ENCODE peak calls at places on chromosomes 11 and 22, in eight cellular contexts. Y is fibroblast of lung, J is IMR-90, P is HepG2, L is mammary epithelial cell, X is mesenchymal stem cell, S is H9, N is PC-3. Q is an unnamed sample.
A peak's percentile ranks its signal among the peaks of the same experiment; 100 is the strongest.

GRCh38 chr22:20811171-20811570 is 37.3 kb downstream of the SERPIND1 start:
- DNase-seq in N (no peak), L (no peak), X (no peak), Y (no peak), J (no peak), P (no peak), S (no peak), Q (no peak)

GRCh38 chr11:933002-933820 is 7.5 kb downstream of the AP2A2 start:
- DNase-seq in L (no peak), X (no peak), S (no peak), Y (peak; percentile 32), N (no peak), J (no peak), P (no peak), Q (no peak)

GRCh38 chr22:32801436-32802290 is at the start of gene TIMP3:
- DNase-seq in N (no peak), X (peak; percentile 86), Y (peak; percentile 90), L (peak; percentile 66), P (no peak), S (peak; percentile 86), J (peak; percentile 82), Q (no peak)

GRCh38 chr22:41263704-41264103 is 22.3 kb downstream of the RANGAP1 start:
- DNase-seq in J (peak; percentile 28), X (peak; percentile 27), N (no peak), Y (no peak), P (no peak), S (no peak), L (no peak), Q (no peak)

GRCh38 chr22:28477556-28477955 is 202.1 kb downstream of the TTC28 start:
- DNase-seq in X (no peak), N (no peak), Y (no peak), L (peak; percentile 81), J (no peak), S (no peak), P (no peak), Q (peak; percentile 15)

GRCh38 chr11:119460582-119460981 is 37.6 kb upstream of the THY1 start:
- DNase-seq in S (no peak), Y (peak; percentile 96), N (no peak), L (no peak), X (peak; percentile 60), P (no peak), J (peak; percentile 97), Q (no peak)

GRCh38 chr11:134045799-134046635 is 22.9 kb upstream of the JAM3 start:
- DNase-seq in X (peak; percentile 21), N (no peak), J (no peak), Y (no peak), P (no peak), L (no peak), S (peak; percentile 72), Q (peak; percentile 23)

GRCh38 chr22:49091917-49092545 is 735.6 kb downstream of the BRD1 start:
- DNase-seq in L (no peak), N (no peak), J (no peak), Y (no peak), P (no peak), X (no peak), S (no peak), Q (no peak)

GRCh38 chr22:27809226-27809625 is 7.7 kb upstream of the MN1 start:
- DNase-seq in J (no peak), P (no peak), X (no peak), L (no peak), S (peak; percentile 52), Y (no peak), N (no peak), Q (no peak)

GRCh38 chr11:12818333-12819015 is 144.3 kb downstream of the TEAD1 start:
- DNase-seq in S (no peak), J (peak; percentile 89), N (no peak), P (no peak), X (peak; percentile 93), Y (peak; percentile 84), L (peak; percentile 81), Q (no peak)

GRCh38 chr11:35647535-35648092 is 15.0 kb upstream of the TRIM44 start:
- DNase-seq in Y (no peak), N (no peak), L (no peak), J (no peak), X (no peak), S (no peak), P (no peak), Q (no peak)

DNA sequence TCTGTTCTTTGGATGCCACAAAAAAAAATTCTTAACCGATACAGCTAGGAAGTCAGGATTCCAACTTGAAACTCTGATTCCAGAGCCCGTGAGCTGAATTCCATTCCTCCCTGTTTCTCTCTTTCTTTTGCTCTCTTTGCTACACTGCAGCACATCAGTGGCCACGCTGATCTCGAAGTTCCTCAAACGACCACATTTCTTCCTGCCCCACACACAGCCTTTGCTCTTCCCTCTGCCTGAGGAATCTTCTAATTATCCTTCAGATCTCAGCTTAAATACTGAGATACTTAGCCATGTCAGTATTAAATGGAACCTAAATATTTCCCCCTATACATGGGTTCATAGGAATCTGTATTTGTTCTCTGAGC is 86.8 kb downstream of the MAML2 start:
- DNase-seq in Y (no peak), S (no peak), L (no peak), N (no peak), J (no peak), X (no peak), P (no peak), Q (no peak)
- H3K4me1 ChIP-seq in Y (peaks cover 25% of the 10 kb centered on the region), S (peaks cover 2% of the 10 kb centered on the region), L (peaks cover 47% of the 10 kb centered on the region), N (peaks cover 43% of the 10 kb centered on the region), J (peaks cover 22% of the 10 kb centered on the region), X (peaks cover 3% of the 10 kb centered on the region), P (peaks cover 45% of the 10 kb centered on the region), Q (peaks cover 25% of the 10 kb centered on the region)

DNA sequence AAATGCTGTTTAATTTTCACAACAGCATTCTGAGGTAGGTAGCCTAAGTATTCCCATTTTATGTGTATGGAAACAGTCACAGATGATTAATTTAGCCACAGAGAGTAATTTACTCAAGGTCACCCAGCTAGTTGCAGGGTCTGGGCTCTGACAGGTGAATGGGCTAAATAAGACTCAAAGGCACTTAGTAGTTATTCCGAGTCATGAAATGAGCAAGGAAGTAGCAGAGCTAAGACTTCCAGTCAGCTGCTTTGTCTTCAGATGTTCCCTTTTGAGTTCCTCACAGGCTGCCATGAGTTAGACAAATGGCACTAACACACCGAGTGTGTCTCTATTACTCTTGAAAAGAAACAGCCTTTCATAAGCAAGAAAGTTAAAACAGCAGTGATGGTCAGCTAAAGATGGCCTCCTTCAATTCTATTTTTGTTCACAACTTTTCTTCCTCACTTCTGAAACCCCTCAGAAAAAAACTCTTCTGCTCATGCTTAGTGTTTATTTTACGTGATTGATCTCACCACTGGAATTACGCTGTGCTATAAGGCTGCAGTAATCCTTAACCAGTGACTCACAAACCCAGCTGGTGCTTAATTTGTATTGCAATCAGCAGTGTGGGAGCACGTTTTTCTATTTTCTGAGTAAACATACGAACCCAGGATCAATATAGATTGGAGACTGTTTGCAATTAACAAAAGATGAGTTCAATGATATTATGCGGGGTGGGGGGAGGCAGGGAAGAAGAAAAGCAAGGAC is 389.2 kb downstream of the AASDHPPT start:
- DNase-seq in N (peak; percentile 65), Y (peak; percentile 95), L (no peak), X (peak; percentile 94), S (no peak), J (peak; percentile 94), P (peak; percentile 36), Q (no peak)
- H2AFZ ChIP-seq in N (peak overlapping the region; percentile 39), Y (no peak overlapping the region), L (no peak overlapping the region), X (no peak overlapping the region), S (no peak overlapping the region), J (peak overlapping the region; percentile 36), P (no peak overlapping the region), Q (no peak overlapping the region)

GRCh38 chr11:64743591-64744543 is at the start of gene RASGRP2:
- DNase-seq in Y (no peak), L (no peak), P (peak; percentile 28), N (peak; percentile 40), X (peak; percentile 40), S (peak; percentile 85), J (no peak), Q (no peak)
- H3K9ac ChIP-seq in Y (peak within 1 kb of the TSS; percentile 63), L (no peak within 1 kb of the TSS), P (no peak within 1 kb of the TSS), N (no peak within 1 kb of the TSS), X (no peak within 1 kb of the TSS), S (no peak within 1 kb of the TSS), J (no peak within 1 kb of the TSS), Q (no peak within 1 kb of the TSS)

DNA sequence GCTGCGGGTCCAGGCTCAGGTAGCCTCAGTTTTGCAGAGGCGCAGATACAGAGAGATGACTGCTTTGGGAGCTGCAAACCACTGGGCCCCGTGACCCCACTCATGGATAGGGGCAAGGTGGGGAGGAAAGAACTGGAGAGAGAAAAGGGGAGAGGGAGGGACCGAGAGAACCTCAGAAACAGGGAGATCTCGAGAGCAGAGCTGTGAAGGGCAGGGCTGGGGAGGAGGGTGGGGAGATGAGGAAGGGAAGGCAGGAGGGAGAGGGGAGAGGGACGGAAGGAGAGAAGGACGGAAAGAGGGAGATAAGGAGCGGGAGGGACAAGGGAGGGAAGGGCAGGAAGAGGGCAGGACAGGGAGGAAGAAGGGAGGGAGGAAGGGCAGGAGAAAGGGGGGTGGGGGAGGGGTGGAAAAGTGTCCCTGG is 46.3 kb downstream of the IGLL1 start:
- DNase-seq in P (no peak), Y (no peak), S (peak; percentile 59), L (no peak), N (no peak), X (no peak), J (no peak), Q (no peak)
- H3K4me1 ChIP-seq in P (peaks cover 91% of the 10 kb centered on the region), Y (no peaks in the 10 kb centered on the region), S (peaks cover 28% of the 10 kb centered on the region), L (no peaks in the 10 kb centered on the region), N (no peaks in the 10 kb centered on the region), X (no peaks in the 10 kb centered on the region), J (no peaks in the 10 kb centered on the region), Q (no peaks in the 10 kb centered on the region)

DNA sequence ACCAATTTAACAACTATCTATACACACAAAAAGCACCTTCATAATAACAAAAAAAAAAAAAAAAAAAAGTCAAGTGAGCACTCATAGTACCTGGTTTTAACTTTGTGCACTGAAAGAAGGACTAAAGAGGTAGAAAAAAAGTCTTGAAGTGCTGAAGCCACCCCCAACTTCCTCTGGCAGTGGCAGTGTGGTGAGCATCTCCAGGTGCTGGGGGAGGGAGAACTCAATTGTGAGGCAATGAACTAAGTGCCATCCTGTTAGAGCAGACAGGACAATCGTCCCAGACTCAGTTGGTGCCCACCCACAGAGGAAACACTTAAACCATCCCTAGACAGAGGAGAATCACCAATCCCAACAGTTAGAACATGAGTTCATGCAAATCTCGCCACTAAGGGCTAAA is 22.7 kb upstream of the OR52M1 start:
- DNase-seq in Y (no peak), J (no peak), X (no peak), N (no peak), P (no peak), L (no peak), S (no peak), Q (no peak)
- H2AFZ ChIP-seq in Y (no peak overlapping the region), J (no peak overlapping the region), X (no peak overlapping the region), N (no peak overlapping the region), P (no peak overlapping the region), L (no peak overlapping the region), S (no peak overlapping the region), Q (no peak overlapping the region)

Q was measured in keratinocyte.